ENCODE peak calls at places on chromosomes 6 and 20, in four cellular contexts. O is skeletal muscle cell; G is activated T-helper 1 cell treated with anti-CD3 and anti-CD28 coated beads, Interleukin-2, amount 50 U/mL, for 16 hours; Z is pancreas. F is an unnamed sample.

GRCh38 chr20:4195499-4195898 is 180.1 kb upstream of the RNF24 start:
- DNase-seq in Z (no peak), O (no peak), G (no peak), F (peak; percentile 39)

GRCh38 chr6:123393333-123393732 is 243.4 kb downstream of the TRDN start:
- DNase-seq in Z (no peak), O (no peak), G (no peak), F (no peak)

GRCh38 chr6:106973018-106973840 is 1.3 kb downstream of the CD24 start:
- DNase-seq in Z (peak; percentile 69), G (no peak), O (no peak), F (peak; percentile 63)

GRCh38 chr20:2204021-2204420 is 91.8 kb upstream of the TGM3 start:
- DNase-seq in G (no peak), O (no peak), Z (no peak), F (no peak)

GRCh38 chr6:16511723-16512584 is 249.3 kb downstream of the ATXN1 start:
- DNase-seq in G (no peak), O (no peak), Z (peak; percentile 30), F (peak; percentile 54)

GRCh38 chr20:23257848-23258746 is 92.5 kb upstream of the NXT1 start:
- DNase-seq in O (peak; percentile 87), Z (no peak), G (no peak), F (no peak)

GRCh38 chr20:50992733-50993457 is 30.0 kb downstream of the KCNG1 start:
- DNase-seq in Z (no peak), O (no peak), G (peak; percentile 6), F (no peak)

GRCh38 chr20:10371467-10371866 is 62.6 kb downstream of the MKKS start:
- DNase-seq in O (no peak), G (no peak), Z (no peak), F (no peak)

GRCh38 chr6:33439956-33440648 is 14.3 kb upstream of the ZBTB9 start:
- DNase-seq in G (no peak), O (no peak), Z (no peak), F (no peak)

GRCh38 chr20:5172903-5173463 is 46.2 kb downstream of the CDS2 start:
- DNase-seq in Z (no peak), G (no peak), O (no peak), F (no peak)

GRCh38 chr6:18259675-18260447 is 4.5 kb downstream of the DEK start:
- DNase-seq in Z (no peak), G (no peak), O (no peak), F (no peak)

F was measured in mucosa of descending colon.